ENCODE peak calls at places on chromosomes 5 and 9, in five cellular contexts. C is WTC11, S is foreskin fibroblast, O is fibroblast of villous mesenchyme, Z is omental fat pad. V is an unnamed sample.

GRCh38 chr9:134340475-134341186 is 14.4 kb downstream of the RXRA start:
- DNase-seq in C (no peak), S (no peak), O (no peak), Z (no peak), V (no peak)

GRCh38 chr9:19788152-19788551 is 685 bp downstream of the SLC24A2 start:
- DNase-seq in C (peak), S (no peak), O (no peak), Z (no peak), V (peak)

GRCh38 chr5:90802695-90803317 is 244.2 kb downstream of the ADGRV1 start:
- DNase-seq in C (peak), S (peak), O (peak), Z (no peak), V (peak)

GRCh38 chr5:113084402-113085083 is 107.9 kb downstream of the DCP2 start:
- DNase-seq in C (no peak), S (no peak), O (no peak), Z (no peak), V (no peak)

GRCh38 chr5:137433539-137433938 is 65.6 kb downstream of the SPOCK1 start:
- DNase-seq in C (no peak), S (no peak), O (no peak), Z (no peak), V (no peak)

GRCh38 chr9:35827486-35827885 is 1.0 kb downstream of the FAM221B start:
- DNase-seq in C (no peak), S (peak), O (peak), Z (no peak), V (no peak)

GRCh38 chr9:134325813-134326753 is at the start of gene RXRA:
- DNase-seq in C (peak), S (peak), O (peak), Z (no peak), V (peak)

GRCh38 chr9:37508135-37508833 is 22.5 kb downstream of the POLR1E start:
- DNase-seq in C (no peak), S (peak), O (no peak), Z (no peak), V (no peak)

GRCh38 chr5:134492568-134492967 is 32.9 kb upstream of the JADE2 start:
- DNase-seq in C (no peak), S (peak), O (no peak), Z (no peak), V (no peak)

GRCh38 chr5:59188415-59189225 is 605.7 kb downstream of the RAB3C start:
- DNase-seq in C (peak), S (peak), O (peak), Z (no peak), V (peak)

GRCh38 chr9:95935861-95936578 is 60.5 kb downstream of the ERCC6L2 start:
- DNase-seq in C (no peak), S (peak), O (no peak), Z (no peak), V (no peak)

GRCh38 chr9:126081746-126082145 is 244.9 kb upstream of the MVB12B start:
- DNase-seq in C (no peak), S (no peak), O (no peak), Z (no peak), V (no peak)

GRCh38 chr5:23740029-23740428 is 232.6 kb downstream of the PRDM9 start:
- DNase-seq in C (no peak), S (no peak), O (no peak), Z (no peak), V (no peak)

GRCh38 chr5:23742701-23743100 is 235.3 kb downstream of the PRDM9 start:
- DNase-seq in C (no peak), S (no peak), O (no peak), Z (no peak), V (no peak)
- TF ChIP-seq CTCF in C (no peak), S (no peak), O (no peak), Z (no peak), V (no peak)

DNA sequence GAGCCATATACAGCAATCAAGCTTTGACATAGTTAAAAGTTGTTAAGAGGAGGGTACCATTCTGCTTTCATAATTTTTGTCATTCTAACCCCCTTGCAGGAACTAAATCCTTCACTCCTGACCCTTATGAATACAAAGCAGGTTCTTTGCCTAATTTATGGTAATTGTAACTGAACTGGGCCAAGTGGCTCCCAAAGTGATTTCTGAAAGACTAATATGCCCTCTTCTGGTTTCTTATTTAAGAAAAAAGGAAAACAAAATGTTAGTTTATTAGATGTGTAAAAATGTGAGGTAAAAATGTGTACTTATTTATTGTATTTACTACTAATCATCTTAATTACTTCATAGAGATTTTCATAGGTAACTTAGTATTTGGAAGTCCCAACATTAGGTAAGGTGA is 268.5 kb downstream of the BNC2 start:
- DNase-seq in C (no peak), S (no peak), O (no peak), Z (no peak), V (no peak)
- TF ChIP-seq CTCF in C (no peak), S (no peak), O (no peak), Z (no peak), V (no peak)

DNA sequence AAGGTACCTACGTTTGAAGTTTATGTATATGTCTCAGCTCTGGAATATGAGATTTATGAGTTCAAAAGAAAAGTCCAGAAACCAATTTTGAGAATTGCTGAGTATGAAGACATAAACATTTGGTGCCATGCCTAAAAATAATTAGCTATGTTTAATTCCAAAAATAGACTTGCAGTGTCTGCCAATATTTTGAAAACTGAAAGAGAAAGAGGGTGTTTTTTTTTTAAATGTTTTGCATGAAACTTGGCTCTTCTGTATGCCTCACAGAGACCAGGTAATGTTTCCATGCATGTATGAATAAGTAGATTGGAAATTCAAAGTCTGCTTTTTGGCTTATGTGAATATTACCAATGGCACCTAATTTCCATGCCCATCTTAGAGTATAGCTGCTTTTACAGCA is 634.4 kb upstream of the C9orf72 start:
- DNase-seq in C (no peak), S (no peak), O (no peak), Z (no peak), V (no peak)
- TF ChIP-seq CTCF in C (no peak), S (no peak), O (no peak), Z (no peak), V (no peak)

DNA sequence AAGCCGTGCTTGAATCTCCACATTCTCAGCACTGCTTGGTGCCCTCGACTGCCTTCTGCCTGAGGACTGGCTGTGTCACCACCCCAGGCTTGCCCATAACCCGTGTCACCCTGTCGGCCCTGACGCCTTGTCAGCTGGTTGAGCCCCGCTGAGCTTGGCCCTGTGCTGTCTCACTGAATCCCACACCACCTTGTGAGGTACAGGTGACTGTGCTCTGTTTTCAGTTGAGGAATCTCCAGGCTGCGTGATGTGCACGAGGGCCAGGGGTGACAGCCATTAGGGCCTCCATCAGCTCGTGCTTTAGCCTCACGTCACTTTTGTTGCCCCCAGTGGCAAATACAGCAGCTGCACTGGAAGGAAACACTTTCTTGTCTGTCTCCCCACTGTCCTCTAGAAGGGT is 90.7 kb downstream of the CACNA1B start:
- DNase-seq in C (no peak), S (no peak), O (no peak), Z (no peak), V (no peak)
- TF ChIP-seq CTCF in C (no peak), S (no peak), O (no peak), Z (no peak), V (no peak)

GRCh38 chr9:4048441-4048840 is 251.4 kb downstream of the GLIS3 start:
- DNase-seq in C (no peak), S (peak), O (peak), Z (no peak), V (no peak)
- TF ChIP-seq CTCF in C (no peak), S (peak), O (peak), Z (no peak), V (peak)

GRCh38 chr5:146682899-146683298 is 166.9 kb upstream of the GPR151 start:
- DNase-seq in C (no peak), S (no peak), O (no peak), Z (no peak), V (no peak)

GRCh38 chr5:146681586-146681945 is 165.6 kb upstream of the GPR151 start:
- DNase-seq in C (no peak), S (no peak), O (no peak), Z (no peak), V (no peak)

GRCh38 chr5:146675700-146676099 is 159.7 kb upstream of the GPR151 start:
- DNase-seq in C (no peak), S (no peak), O (no peak), Z (no peak), V (no peak)

DNA sequence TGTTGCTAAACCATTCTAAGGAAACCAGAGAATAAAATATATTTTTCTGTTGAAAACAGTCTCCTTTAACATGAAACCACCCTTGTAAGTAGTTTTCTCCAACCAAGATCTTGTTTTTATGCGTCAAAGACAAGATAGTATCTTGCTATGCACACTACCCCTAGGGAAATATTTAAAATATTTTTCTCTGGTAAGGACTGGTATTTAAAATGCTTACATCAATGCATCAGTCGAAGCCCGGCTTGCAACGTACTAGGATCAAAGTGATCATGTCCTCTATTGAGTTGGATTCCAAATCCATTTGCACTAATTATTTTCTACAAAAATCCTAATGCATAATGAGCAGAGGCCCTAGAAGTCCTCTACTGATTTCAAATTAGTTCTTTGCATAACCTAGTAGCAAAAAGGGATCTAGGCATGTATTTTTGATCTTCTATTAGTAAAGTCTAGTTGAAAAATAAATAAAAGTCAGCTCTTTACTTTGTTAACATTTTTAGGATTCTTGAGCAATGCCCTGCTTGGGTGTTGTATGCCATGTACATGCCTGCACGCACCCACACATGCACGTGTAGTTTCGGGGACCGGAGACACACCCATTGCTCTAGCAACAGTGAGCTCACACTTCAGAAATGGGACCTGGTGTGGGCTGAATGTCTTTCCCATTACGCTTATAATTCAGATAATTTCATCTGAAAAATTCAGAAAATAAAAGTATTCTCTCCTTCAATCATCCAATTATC is 165.0 kb upstream of the GPR151 start:
- DNase-seq in C (no peak), S (no peak), O (peak), Z (no peak), V (no peak)
- TF ChIP-seq CTCF in C (no peak), S (no peak), O (no peak), Z (no peak), V (no peak)

GRCh38 chr5:78127875-78128274 is 166.6 kb downstream of the AP3B1 start:
- DNase-seq in C (peak), S (peak), O (no peak), Z (no peak), V (no peak)
- TF ChIP-seq CTCF in C (peak), S (no peak), O (peak), Z (no peak), V (peak)